ENCODE peak calls at places on chromosome 13, in ten cellular contexts. Z is upper lobe of right lung; T is CD8-positive, alpha-beta T cell; Y is spleen; E is H1; C is cardiac muscle cell; P is hepatocyte; Q is heart right ventricle; O is neuronal stem cell; D is CD4-positive, alpha-beta memory T cell. G is an unnamed sample.

GRCh38 chr13:76848596-76848995 is 37.6 kb downstream of the KCTD12 start:
- DNase-seq in O (no peak), Q (peak; percentile 28), P (no peak), E (no peak), T (no peak), Z (peak; percentile 68), D (no peak), Y (no peak), C (no peak), G (no peak)

GRCh38 chr13:30353601-30354000 is 46.2 kb upstream of the KATNAL1 start:
- DNase-seq in E (no peak), Z (no peak), P (no peak), T (no peak), O (no peak), Q (no peak), Y (no peak), D (no peak), C (no peak), G (no peak)

GRCh38 chr13:107421028-107421427 is 794.3 kb downstream of the LIG4 start:
- DNase-seq in Z (no peak), O (no peak), C (no peak), T (no peak), P (no peak), Q (no peak), Y (no peak), E (no peak), D (no peak), G (no peak)

GRCh38 chr13:30681489-30682242 is 53.7 kb upstream of the ALOX5AP start:
- DNase-seq in D (no peak), E (no peak), Y (no peak), O (no peak), C (no peak), Q (no peak), P (peak; percentile 34), T (no peak), Z (no peak), G (no peak)

GRCh38 chr13:30789360-30789862 is 54.1 kb downstream of the ALOX5AP start:
- DNase-seq in E (no peak), P (no peak), D (no peak), C (no peak), Z (no peak), Y (no peak), O (no peak), T (no peak), Q (no peak), G (no peak)

GRCh38 chr13:97141564-97142005 is 80.5 kb upstream of the MBNL2 start:
- DNase-seq in E (no peak), Y (no peak), Z (no peak), C (peak; percentile 20), O (peak; percentile 23), T (no peak), D (no peak), P (peak; percentile 90), Q (no peak), G (peak; percentile 61)

GRCh38 chr13:64428196-64428595 is 2801.9 kb downstream of the PCDH9 start:
- DNase-seq in T (no peak), Y (no peak), O (no peak), Q (no peak), P (no peak), C (no peak), D (no peak), Z (no peak), E (no peak), G (no peak)

GRCh38 chr13:106350208-106350607 is 185.3 kb downstream of the EFNB2 start:
- DNase-seq in Q (no peak), D (no peak), P (peak; percentile 53), O (no peak), T (no peak), C (no peak), Z (no peak), E (no peak), Y (no peak), G (no peak)

GRCh38 chr13:79799466-79799865 is 318.5 kb downstream of the NDFIP2 start:
- DNase-seq in T (no peak), D (no peak), Q (no peak), O (no peak), C (no peak), Z (no peak), P (no peak), E (no peak), Y (no peak), G (no peak)

GRCh38 chr13:40974460-40975407 is 44.4 kb downstream of the ELF1 start:
- DNase-seq in D (peak; percentile 75), Y (no peak), C (peak; percentile 65), Z (no peak), P (peak; percentile 58), Q (no peak), T (peak; percentile 43), E (no peak), O (peak; percentile 12), G (no peak)

GRCh38 chr13:107845911-107846310 is 369.4 kb downstream of the LIG4 start:
- DNase-seq in T (no peak), Q (no peak), D (no peak), P (no peak), Z (no peak), O (no peak), Y (no peak), E (no peak), C (no peak), G (no peak)

GRCh38 chr13:42364613-42365000 is 92.7 kb downstream of the AKAP11 start:
- DNase-seq in T (no peak), E (no peak), Y (no peak), Q (no peak), C (peak; percentile 13), Z (no peak), D (no peak), P (no peak), O (peak; percentile 4), G (no peak)

GRCh38 chr13:49457221-49457620 is 13.1 kb downstream of the SETDB2 start:
- DNase-seq in Q (no peak), T (no peak), D (no peak), C (no peak), Y (no peak), Z (no peak), O (no peak), E (no peak), P (no peak), G (no peak)

GRCh38 chr13:44857061-44857460 is 132.2 kb downstream of the NUFIP1 start:
- DNase-seq in T (no peak), Y (no peak), Q (no peak), E (no peak), D (no peak), O (no peak), P (no peak), Z (no peak), C (no peak), G (no peak)
- H3K4me1 ChIP-seq in T (no peaks in the 10 kb centered on the region), Y (no peaks in the 10 kb centered on the region), Q (peaks cover 4% of the 10 kb centered on the region), E (no peaks in the 10 kb centered on the region), D (no peaks in the 10 kb centered on the region), O (peaks cover 4% of the 10 kb centered on the region), P (peaks cover 22% of the 10 kb centered on the region), Z (no peaks in the 10 kb centered on the region), C (peaks cover 5% of the 10 kb centered on the region), G (no peaks in the 10 kb centered on the region)

GRCh38 chr13:110456550-110456949 is 105.0 kb downstream of the RAB20 start:
- DNase-seq in Y (peak; percentile 71), P (no peak), E (no peak), C (no peak), Q (no peak), Z (no peak), O (no peak), D (no peak), T (no peak), G (no peak)

GRCh38 chr13:110458594-110459365 is 102.7 kb downstream of the RAB20 start:
- DNase-seq in E (no peak), O (no peak), Y (peak; percentile 63), T (no peak), Z (no peak), D (no peak), P (no peak), Q (no peak), C (no peak), G (no peak)

GRCh38 chr13:110455941-110456340 is 105.6 kb downstream of the RAB20 start:
- DNase-seq in Q (peak; percentile 64), O (peak; percentile 55), E (peak; percentile 84), P (peak; percentile 89), Y (peak; percentile 94), T (peak; percentile 50), D (no peak), C (peak; percentile 80), Z (peak; percentile 87), G (peak; percentile 72)

GRCh38 chr13:110457361-110457760 is 104.2 kb downstream of the RAB20 start:
- DNase-seq in O (no peak), Y (peak; percentile 54), E (no peak), T (no peak), Q (no peak), P (no peak), D (no peak), C (no peak), Z (no peak), G (no peak)

DNA sequence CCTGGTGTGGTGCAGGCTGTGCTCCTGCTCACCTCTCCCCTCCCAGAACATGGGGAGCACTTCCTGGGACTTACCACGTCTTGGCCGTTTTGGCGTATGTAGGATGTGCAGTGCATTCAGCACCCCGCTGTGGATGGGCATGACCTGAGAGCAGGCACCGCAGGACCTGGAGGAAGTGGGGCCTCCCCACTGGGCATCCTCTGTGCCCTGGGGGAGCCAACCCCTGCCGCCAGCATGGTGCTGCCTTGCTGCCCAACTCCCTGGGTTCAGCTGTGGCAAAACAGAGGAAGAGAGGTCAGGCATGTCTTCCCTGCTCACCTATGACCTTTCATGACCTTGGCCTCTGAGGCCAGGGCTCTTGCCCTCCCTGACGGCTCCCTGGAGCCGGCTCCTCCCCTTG is 103.5 kb downstream of the RAB20 start:
- DNase-seq in Z (no peak), T (no peak), C (no peak), P (no peak), D (no peak), Q (no peak), E (no peak), Y (peak; percentile 75), O (no peak), G (no peak)
- H3K27ac ChIP-seq in Z (no peak overlapping the region), T (no peak overlapping the region), C (no peak overlapping the region), P (no peak overlapping the region), D (no peak overlapping the region), Q (no peak overlapping the region), E (no peak overlapping the region), Y (no peak overlapping the region), O (no peak overlapping the region), G (no peak overlapping the region)

DNA sequence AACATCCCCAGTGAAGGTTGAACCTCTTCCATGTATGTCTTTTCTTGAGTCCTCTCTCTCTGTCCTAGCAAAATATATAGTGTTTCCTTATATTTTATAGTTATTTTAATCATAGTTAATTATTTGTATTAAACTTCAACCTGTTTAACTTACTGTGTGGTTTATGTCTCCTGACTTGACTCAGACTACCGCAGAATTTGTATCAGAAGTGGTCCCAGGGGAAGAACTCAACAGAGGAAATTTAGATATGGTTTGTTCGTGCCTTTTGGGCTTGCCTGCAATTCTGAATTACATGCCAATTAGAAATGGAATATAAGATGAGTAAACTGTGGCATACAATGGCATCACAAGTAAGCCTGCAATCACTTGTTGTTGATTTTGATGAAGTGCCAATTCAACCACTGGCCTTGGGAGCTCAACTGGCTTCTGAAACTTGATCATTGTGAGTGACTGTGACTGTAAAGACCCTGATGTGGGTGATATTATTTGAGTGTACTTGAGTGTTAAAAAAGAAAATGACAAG is 1459.5 kb upstream of the PCDH20 start:
- DNase-seq in Z (no peak), P (no peak), Y (no peak), O (no peak), T (no peak), D (no peak), Q (no peak), C (no peak), E (no peak), G (no peak)
- H3K4me3 ChIP-seq in Z (no peak overlapping the region), P (no peak overlapping the region), Y (no peak overlapping the region), O (no peak overlapping the region), T (no peak overlapping the region), D (no peak overlapping the region), Q (no peak overlapping the region), C (no peak overlapping the region), E (no peak overlapping the region), G (no peak overlapping the region)

GRCh38 chr13:27960362-27961226 is 8.5 kb downstream of the CDX2 start:
- DNase-seq in Q (peak; percentile 52), E (peak; percentile 95), D (no peak), Y (peak; percentile 76), P (peak; percentile 88), Z (peak; percentile 81), C (peak; percentile 50), O (no peak), T (no peak), G (peak; percentile 35)
- H3K4me1 ChIP-seq in Q (peaks cover 17% of the 10 kb centered on the region), E (peaks cover 20% of the 10 kb centered on the region), D (peaks cover 13% of the 10 kb centered on the region), Y (peaks cover 26% of the 10 kb centered on the region), P (peaks cover 50% of the 10 kb centered on the region), Z (peaks cover 16% of the 10 kb centered on the region), C (peaks cover 2% of the 10 kb centered on the region), O (no peaks in the 10 kb centered on the region), T (peaks cover 5% of the 10 kb centered on the region), G (no peaks in the 10 kb centered on the region)